ENCODE peak calls at places on chromosomes 11 and 22, in four cellular contexts. A is GM12878, Q is K562, H is HepG2. M is an unnamed sample.

GRCh38 chr11:88164320-88164719 is 10.9 kb downstream of the RAB38 start:
- DNase-seq in A (peak), Q (no peak), H (no peak), M (no peak)

GRCh38 chr22:19802881-19803735 is 42.5 kb downstream of the TBX1 start:
- DNase-seq in A (no peak), Q (no peak), H (no peak), M (no peak)

GRCh38 chr11:100874203-100874602 is 187.1 kb downstream of the ARHGAP42 start:
- DNase-seq in A (no peak), Q (no peak), H (no peak), M (no peak)

GRCh38 chr11:65555693-65556231 is 2.4 kb downstream of the LTBP3 start:
- DNase-seq in A (no peak), Q (peak), H (peak), M (peak)

GRCh38 chr11:47791774-47792173 is 24.6 kb upstream of the FNBP4 start:
- DNase-seq in A (no peak), Q (no peak), H (no peak), M (no peak)

GRCh38 chr22:31278643-31279326 is 13.5 kb downstream of the PIK3IP1 start:
- DNase-seq in A (no peak), Q (no peak), H (no peak), M (no peak)

GRCh38 chr22:26461188-26461810 is 22.3 kb downstream of the HPS4 start:
- DNase-seq in A (no peak), Q (peak), H (peak), M (peak)

GRCh38 chr22:37431811-37432707 is 4.8 kb upstream of the ELFN2 start:
- DNase-seq in A (no peak), Q (no peak), H (peak), M (peak)

GRCh38 chr11:128908391-128909246 is 17.5 kb downstream of the KCNJ5 start:
- DNase-seq in A (no peak), Q (no peak), H (no peak), M (peak)

GRCh38 chr11:7833527-7833926 is 36.8 kb upstream of the OR5P2 start:
- DNase-seq in A (no peak), Q (no peak), H (no peak), M (no peak)

GRCh38 chr22:46256358-46256958 is 6.4 kb upstream of the CDPF1 start:
- DNase-seq in A (no peak), Q (no peak), H (peak), M (no peak)

GRCh38 chr11:57476883-57477506 is 16.7 kb downstream of the RTN4RL2 start:
- DNase-seq in A (no peak), Q (no peak), H (no peak), M (peak)

GRCh38 chr22:40498454-40499186 is 128.2 kb downstream of the SGSM3 start:
- DNase-seq in A (no peak), Q (no peak), H (peak), M (peak)

GRCh38 chr11:45079943-45080719 is 66.3 kb upstream of the PRDM11 start:
- DNase-seq in A (no peak), Q (no peak), H (no peak), M (no peak)

GRCh38 chr11:1336836-1337646 is 27.6 kb upstream of the TOLLIP start:
- DNase-seq in A (no peak), Q (no peak), H (no peak), M (no peak)

GRCh38 chr11:46039990-46040389 is 81.3 kb downstream of the PHF21A start:
- DNase-seq in A (no peak), Q (no peak), H (no peak), M (no peak)

GRCh38 chr11:64094463-64095223 is 58.9 kb downstream of the FLRT1 start:
- DNase-seq in A (no peak), Q (peak), H (no peak), M (peak)

GRCh38 chr11:122146475-122146874 is 30.5 kb upstream of the BLID start:
- DNase-seq in A (no peak), Q (no peak), H (no peak), M (no peak)

GRCh38 chr11:117395476-117395875 is 67.8 kb downstream of the CEP164 start:
- DNase-seq in A (no peak), Q (no peak), H (no peak), M (no peak)

GRCh38 chr11:111148953-111149352 is 96.6 kb upstream of the POU2AF2 start:
- DNase-seq in A (no peak), Q (no peak), H (no peak), M (no peak)

GRCh38 chr22:50720861-50721844 is 16.9 kb upstream of the ACR start:
- DNase-seq in A (no peak), Q (no peak), H (no peak), M (no peak)

GRCh38 chr22:47920380-47920959 is 1158.0 kb downstream of the TBC1D22A start:
- DNase-seq in A (no peak), Q (no peak), H (no peak), M (no peak)
- TF ChIP-seq BHLHE40 in A (no peak), Q (no peak), H (no peak), M (no peak)

GRCh38 chr11:5196731-5197130 is 3.8 kb downstream of the OR51V1 start:
- DNase-seq in A (no peak), Q (no peak), H (no peak), M (no peak)

GRCh38 chr11:5200582-5200981 is at the start of gene OR51V1:
- DNase-seq in A (no peak), Q (no peak), H (no peak), M (no peak)

GRCh38 chr11:5196067-5196466 is 4.4 kb downstream of the OR51V1 start:
- DNase-seq in A (no peak), Q (peak), H (no peak), M (no peak)

GRCh38 chr11:5198285-5198684 is 2.2 kb downstream of the OR51V1 start:
- DNase-seq in A (no peak), Q (no peak), H (no peak), M (no peak)

GRCh38 chr11:5197538-5197937 is 2.9 kb downstream of the OR51V1 start:
- DNase-seq in A (no peak), Q (no peak), H (no peak), M (no peak)
- TF ChIP-seq KDM1A in A (no peak), Q (no peak), H (no peak), M (no peak)

GRCh38 chr11:2885017-2885675 is 429 bp downstream of the CDKN1C start:
- DNase-seq in A (no peak), Q (peak), H (no peak), M (peak)
- TF ChIP-seq JUNB in A (no peak), Q (no peak), H (no peak), M (no peak)

DNA sequence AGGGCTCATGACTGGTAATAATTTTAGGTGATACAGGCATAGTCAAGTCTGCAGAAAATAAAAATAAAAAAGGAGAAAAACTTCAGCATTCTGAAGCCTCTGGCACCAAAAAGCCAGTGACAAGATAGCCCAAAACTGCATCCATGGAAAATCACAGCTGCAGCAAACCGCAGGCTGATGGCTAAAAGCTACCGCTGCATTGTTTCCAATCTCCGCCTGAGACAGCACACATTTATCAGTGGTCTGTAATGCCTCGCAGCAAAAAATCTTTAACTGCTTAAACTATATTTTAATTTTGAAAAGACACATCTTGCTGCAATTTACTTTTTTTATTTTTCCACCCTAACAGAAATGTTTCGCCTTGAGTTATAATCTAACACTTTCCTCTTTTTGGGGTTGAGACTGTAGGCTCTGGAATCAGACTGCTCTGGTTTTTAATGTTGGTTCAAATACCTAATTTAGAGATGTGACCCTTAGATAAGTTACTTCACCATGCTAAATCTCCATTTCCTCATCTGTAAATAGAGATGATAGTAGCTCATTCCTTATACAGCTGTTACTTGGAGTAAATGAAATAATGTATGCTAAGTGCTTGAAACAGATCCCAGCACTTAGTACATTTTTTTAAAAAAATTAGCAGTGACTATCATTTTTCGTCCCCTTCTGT is 41.9 kb upstream of the FIBIN start:
- DNase-seq in A (no peak), Q (no peak), H (no peak), M (no peak)
- TF ChIP-seq BHLHE40 in A (no peak), Q (no peak), H (no peak), M (no peak)

GRCh38 chr22:49629586-49630447 is 197.9 kb downstream of the BRD1 start:
- DNase-seq in A (no peak), Q (no peak), H (no peak), M (no peak)
- TF ChIP-seq KDM1A in A (no peak), Q (no peak), H (no peak), M (no peak)

M was measured in A549.